ENCODE peak calls at places on chromosomes 11 and 22, in eight cellular contexts. X is tibial nerve, H is endothelial cell of umbilical vein, B is A549, R is ovary, L is stomach, W is heart left ventricle, K is HCT116. Z is an unnamed sample.

GRCh38 chr22:23411739-23412138 is 168.4 kb downstream of the IGLL1 start:
- DNase-seq in W (no peak), R (no peak), X (no peak), H (no peak), K (no peak), B (no peak), L (no peak), Z (no peak)

GRCh38 chr22:37511368-37512104 is 7.7 kb downstream of the CARD10 start:
- DNase-seq in L (no peak), H (no peak), K (no peak), B (no peak), X (no peak), W (no peak), R (no peak), Z (peak; percentile 19)

GRCh38 chr22:29623059-29623458 is 19.6 kb downstream of the NF2 start:
- DNase-seq in X (no peak), K (no peak), L (no peak), H (no peak), W (no peak), B (no peak), R (no peak), Z (no peak)

GRCh38 chr11:37908224-37908558 is 1310.2 kb upstream of the RAG2 start:
- DNase-seq in B (no peak), K (no peak), X (no peak), R (peak; percentile 44), W (no peak), L (no peak), H (no peak), Z (no peak)

GRCh38 chr11:111195192-111195591 is 50.3 kb upstream of the POU2AF2 start:
- DNase-seq in K (no peak), X (no peak), B (no peak), L (no peak), H (no peak), R (no peak), W (no peak), Z (no peak)

GRCh38 chr11:125348704-125349635 is 147.1 kb downstream of the FEZ1 start:
- DNase-seq in X (peak; percentile 75), R (peak; percentile 83), L (peak; percentile 54), K (no peak), H (peak; percentile 39), W (peak; percentile 63), B (peak; percentile 4), Z (peak; percentile 66)

GRCh38 chr11:74257934-74258553 is 53.4 kb downstream of the P4HA3 start:
- DNase-seq in W (peak; percentile 58), R (peak; percentile 77), X (peak; percentile 54), H (peak; percentile 75), B (peak; percentile 32), L (peak; percentile 71), K (no peak), Z (no peak)

GRCh38 chr22:29255064-29255621 is 12.6 kb downstream of the RHBDD3 start:
- DNase-seq in X (no peak), H (no peak), B (no peak), K (no peak), W (no peak), R (no peak), L (no peak), Z (no peak)

GRCh38 chr22:24694971-24695928 is 79.3 kb downstream of the PIWIL3 start:
- DNase-seq in W (no peak), R (no peak), L (no peak), H (no peak), X (no peak), B (no peak), K (no peak), Z (peak; percentile 84)

GRCh38 chr11:112485280-112485679 is 224.6 kb upstream of the PLET1 start:
- DNase-seq in K (no peak), B (no peak), L (no peak), H (no peak), X (no peak), R (no peak), W (no peak), Z (no peak)

GRCh38 chr11:47285969-47286770 is 16.2 kb downstream of the MADD start:
- DNase-seq in W (no peak), B (no peak), L (no peak), X (no peak), R (no peak), H (no peak), K (no peak), Z (no peak)

GRCh38 chr11:125326126-125326525 is 161.6 kb downstream of the PKNOX2 start:
- DNase-seq in W (no peak), H (no peak), B (no peak), K (no peak), R (no peak), L (no peak), X (no peak), Z (no peak)

DNA sequence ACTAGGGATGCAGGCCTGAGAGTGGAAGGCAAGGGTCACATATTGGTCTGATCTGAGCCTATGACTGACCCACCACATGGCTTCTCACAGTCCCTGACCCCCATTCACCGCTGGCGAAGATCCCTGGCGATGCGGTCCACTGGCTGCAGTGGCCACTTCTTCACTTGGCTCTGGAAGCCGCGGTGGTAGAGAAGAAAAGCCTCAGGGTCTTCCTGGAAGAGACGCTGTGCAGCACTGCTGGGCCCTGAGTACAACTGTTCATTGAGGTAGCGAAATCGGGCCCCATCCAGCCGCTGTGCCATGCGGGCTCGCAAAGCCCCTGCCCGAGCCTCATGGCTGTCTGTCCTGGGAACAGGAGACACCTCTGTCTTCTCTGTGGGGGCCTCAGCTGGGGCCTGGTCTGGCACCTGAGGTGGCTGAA is 2.4 kb downstream of the RRP8 start:
- DNase-seq in L (no peak), H (no peak), K (no peak), B (no peak), R (no peak), X (no peak), W (no peak), Z (no peak)
- H3K4me1 ChIP-seq in L (peaks cover 28% of the 10 kb centered on the region), H (peaks cover 21% of the 10 kb centered on the region), K (peaks cover 7% of the 10 kb centered on the region), B (peaks cover 25% of the 10 kb centered on the region), R (peaks cover 12% of the 10 kb centered on the region), X (peaks cover 32% of the 10 kb centered on the region), W (peaks cover 80% of the 10 kb centered on the region), Z (peaks cover 37% of the 10 kb centered on the region)

GRCh38 chr11:3659595-3660515 is 11.3 kb downstream of the CHRNA10 start:
- DNase-seq in B (no peak), W (no peak), X (no peak), K (no peak), L (peak; percentile 41), H (no peak), R (no peak), Z (no peak)
- TF ChIP-seq POLR2A in B (no peak), W (no peak), X (no peak), K (no peak), L (no peak), H (no peak), R (no peak), Z (no peak)

GRCh38 chr11:64853709-64854108 is 9.3 kb upstream of the CDC42BPG start:
- DNase-seq in R (no peak), X (no peak), K (no peak), B (no peak), H (no peak), L (no peak), W (no peak), Z (peak; percentile 88)
- H3K4me1 ChIP-seq in R (peaks cover 12% of the 10 kb centered on the region), X (peaks cover 54% of the 10 kb centered on the region), K (peaks cover 85% of the 10 kb centered on the region), B (peaks cover 88% of the 10 kb centered on the region), H (peaks cover 34% of the 10 kb centered on the region), L (peaks cover 93% of the 10 kb centered on the region), W (peaks cover 95% of the 10 kb centered on the region), Z (peaks cover 98% of the 10 kb centered on the region)

GRCh38 chr11:18722293-18722637 is 3.7 kb downstream of the IGSF22 start:
- DNase-seq in H (no peak), X (no peak), R (no peak), W (no peak), L (no peak), K (no peak), B (no peak), Z (no peak)

GRCh38 chr11:18723991-18724390 is 2.0 kb downstream of the IGSF22 start:
- DNase-seq in X (no peak), R (no peak), L (no peak), W (no peak), B (no peak), K (no peak), H (no peak), Z (no peak)

GRCh38 chr11:18721576-18722292 is 4.3 kb downstream of the IGSF22 start:
- DNase-seq in B (peak; percentile 64), R (peak; percentile 71), K (peak; percentile 45), W (no peak), L (peak; percentile 40), X (peak; percentile 61), H (peak; percentile 51), Z (peak; percentile 77)

GRCh38 chr11:18720086-18720810 is 5.7 kb downstream of the IGSF22 start:
- DNase-seq in L (no peak), R (no peak), W (no peak), K (no peak), B (no peak), H (no peak), X (no peak), Z (no peak)

GRCh38 chr11:18720811-18721575 is 5.0 kb downstream of the IGSF22 start:
- DNase-seq in R (peak; percentile 92), W (peak; percentile 89), L (peak; percentile 81), H (peak; percentile 72), K (peak; percentile 28), X (peak; percentile 79), B (peak; percentile 70), Z (peak; percentile 93)
- TF ChIP-seq POLR2A in R (no peak), W (no peak), L (no peak), H (peak; percentile 34), K (no peak), X (no peak), B (peak; percentile 17), Z (no peak)

GRCh38 chr11:69647349-69647748 is 6.4 kb downstream of the CCND1 start:
- DNase-seq in K (no peak), L (no peak), R (no peak), B (no peak), X (no peak), W (no peak), H (no peak), Z (no peak)
- H3K4me1 ChIP-seq in K (peaks cover 10% of the 10 kb centered on the region), L (peaks cover 22% of the 10 kb centered on the region), R (peaks cover 3% of the 10 kb centered on the region), B (peaks cover 82% of the 10 kb centered on the region), X (peaks cover 48% of the 10 kb centered on the region), W (peaks cover 77% of the 10 kb centered on the region), H (peaks cover 13% of the 10 kb centered on the region), Z (peaks cover 6% of the 10 kb centered on the region)

DNA sequence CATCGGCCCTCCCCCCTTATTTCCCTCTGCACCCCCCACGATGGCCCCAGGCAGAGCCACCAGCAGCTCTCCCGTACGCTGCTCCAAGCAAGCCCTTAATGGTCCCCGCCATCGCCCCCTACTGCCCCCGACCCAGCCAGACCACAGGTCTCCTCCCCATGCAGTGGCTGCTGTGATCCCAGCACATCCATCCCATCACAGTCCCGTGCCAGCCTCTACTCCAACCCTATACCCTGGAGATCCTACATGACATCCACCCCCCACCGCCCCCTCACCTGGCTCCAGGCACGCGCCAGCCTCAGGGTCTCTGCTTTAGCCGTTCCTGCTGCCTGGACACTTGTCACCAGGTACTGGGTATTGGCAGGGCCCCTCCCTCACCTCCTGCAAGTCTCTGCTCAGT is 85.8 kb upstream of the RTL6 start:
- DNase-seq in X (no peak), H (no peak), B (no peak), R (no peak), L (no peak), K (no peak), W (peak; percentile 1), Z (no peak)
- TF ChIP-seq POLR2A in X (no peak), H (no peak), B (no peak), R (no peak), L (no peak), K (no peak), W (no peak), Z (no peak)